ENCODE peak calls at places on chromosomes 11 and 22, in five cellular contexts. One of them, this sample, is unnamed.

GRCh38 chr11:7423946-7424345 is 61.4 kb upstream of the OLFML1 start:
- DNase-seq in activated naive CD8-positive, alpha-beta T cell treated with anti-CD3 and anti-CD28 coated beads for 36 hours: no peak
- DNase-seq in cardiac fibroblast: no peak
- DNase-seq in activated T-helper 1 cell treated with anti-CD3 and anti-CD28 coated beads, Interleukin-12 subunit alpha, Interleukin-12 subunit beta, Interleukin-2, Interleukin-4 antibody, amounts not matched to agents 30 ng/mL and 10 ng/mL and 1 ng/mL, durations not matched to agents 14 hours and 24 hours and 36 hours: no peak
- DNase-seq in nucleus accumbens: no peak
- DNase-seq in this sample: no peak

GRCh38 chr22:39565414-39565944 is 5.1 kb upstream of the CACNA1I start:
- DNase-seq in activated naive CD8-positive, alpha-beta T cell treated with anti-CD3 and anti-CD28 coated beads for 36 hours: no peak
- DNase-seq in cardiac fibroblast: no peak
- DNase-seq in activated T-helper 1 cell treated with anti-CD3 and anti-CD28 coated beads, Interleukin-12 subunit alpha, Interleukin-12 subunit beta, Interleukin-2, Interleukin-4 antibody, amounts not matched to agents 30 ng/mL and 10 ng/mL and 1 ng/mL, durations not matched to agents 14 hours and 24 hours and 36 hours: no peak
- DNase-seq in nucleus accumbens: no peak
- DNase-seq in this sample: no peak

GRCh38 chr11:67295846-67296245 is 6.7 kb downstream of the ANKRD13D start:
- DNase-seq in activated naive CD8-positive, alpha-beta T cell treated with anti-CD3 and anti-CD28 coated beads for 36 hours: no peak
- DNase-seq in cardiac fibroblast: no peak
- DNase-seq in activated T-helper 1 cell treated with anti-CD3 and anti-CD28 coated beads, Interleukin-12 subunit alpha, Interleukin-12 subunit beta, Interleukin-2, Interleukin-4 antibody, amounts not matched to agents 30 ng/mL and 10 ng/mL and 1 ng/mL, durations not matched to agents 14 hours and 24 hours and 36 hours: no peak
- DNase-seq in nucleus accumbens: no peak
- DNase-seq in this sample: no peak

GRCh38 chr11:69674267-69674885 is 777 bp downstream of the LTO1 start:
- DNase-seq in activated naive CD8-positive, alpha-beta T cell treated with anti-CD3 and anti-CD28 coated beads for 36 hours: peak; percentile 14
- DNase-seq in cardiac fibroblast: peak; percentile 80
- DNase-seq in activated T-helper 1 cell treated with anti-CD3 and anti-CD28 coated beads, Interleukin-12 subunit alpha, Interleukin-12 subunit beta, Interleukin-2, Interleukin-4 antibody, amounts not matched to agents 30 ng/mL and 10 ng/mL and 1 ng/mL, durations not matched to agents 14 hours and 24 hours and 36 hours: no peak
- DNase-seq in nucleus accumbens: no peak
- DNase-seq in this sample: peak; percentile 30

GRCh38 chr11:109994896-109995295 is 98.3 kb upstream of the ZC3H12C start:
- DNase-seq in activated naive CD8-positive, alpha-beta T cell treated with anti-CD3 and anti-CD28 coated beads for 36 hours: no peak
- DNase-seq in cardiac fibroblast: peak; percentile 14
- DNase-seq in activated T-helper 1 cell treated with anti-CD3 and anti-CD28 coated beads, Interleukin-12 subunit alpha, Interleukin-12 subunit beta, Interleukin-2, Interleukin-4 antibody, amounts not matched to agents 30 ng/mL and 10 ng/mL and 1 ng/mL, durations not matched to agents 14 hours and 24 hours and 36 hours: no peak
- DNase-seq in nucleus accumbens: no peak
- DNase-seq in this sample: no peak

GRCh38 chr22:36673821-36674220 is 29.7 kb downstream of the CACNG2 start:
- DNase-seq in activated naive CD8-positive, alpha-beta T cell treated with anti-CD3 and anti-CD28 coated beads for 36 hours: no peak
- DNase-seq in cardiac fibroblast: no peak
- DNase-seq in activated T-helper 1 cell treated with anti-CD3 and anti-CD28 coated beads, Interleukin-12 subunit alpha, Interleukin-12 subunit beta, Interleukin-2, Interleukin-4 antibody, amounts not matched to agents 30 ng/mL and 10 ng/mL and 1 ng/mL, durations not matched to agents 14 hours and 24 hours and 36 hours: no peak
- DNase-seq in nucleus accumbens: no peak
- DNase-seq in this sample: no peak

GRCh38 chr11:45082744-45083543 is 63.5 kb upstream of the PRDM11 start:
- DNase-seq in activated naive CD8-positive, alpha-beta T cell treated with anti-CD3 and anti-CD28 coated beads for 36 hours: no peak
- DNase-seq in cardiac fibroblast: no peak
- DNase-seq in activated T-helper 1 cell treated with anti-CD3 and anti-CD28 coated beads, Interleukin-12 subunit alpha, Interleukin-12 subunit beta, Interleukin-2, Interleukin-4 antibody, amounts not matched to agents 30 ng/mL and 10 ng/mL and 1 ng/mL, durations not matched to agents 14 hours and 24 hours and 36 hours: no peak
- DNase-seq in nucleus accumbens: no peak
- DNase-seq in this sample: no peak

GRCh38 chr11:6523253-6523652 is 26.2 kb downstream of the DNHD1 start:
- DNase-seq in activated naive CD8-positive, alpha-beta T cell treated with anti-CD3 and anti-CD28 coated beads for 36 hours: no peak
- DNase-seq in cardiac fibroblast: no peak
- DNase-seq in activated T-helper 1 cell treated with anti-CD3 and anti-CD28 coated beads, Interleukin-12 subunit alpha, Interleukin-12 subunit beta, Interleukin-2, Interleukin-4 antibody, amounts not matched to agents 30 ng/mL and 10 ng/mL and 1 ng/mL, durations not matched to agents 14 hours and 24 hours and 36 hours: no peak
- DNase-seq in nucleus accumbens: no peak
- DNase-seq in this sample: no peak

GRCh38 chr11:74611369-74611861 is 19.0 kb downstream of the POLD3 start:
- DNase-seq in activated naive CD8-positive, alpha-beta T cell treated with anti-CD3 and anti-CD28 coated beads for 36 hours: no peak
- DNase-seq in cardiac fibroblast: peak; percentile 87
- DNase-seq in activated T-helper 1 cell treated with anti-CD3 and anti-CD28 coated beads, Interleukin-12 subunit alpha, Interleukin-12 subunit beta, Interleukin-2, Interleukin-4 antibody, amounts not matched to agents 30 ng/mL and 10 ng/mL and 1 ng/mL, durations not matched to agents 14 hours and 24 hours and 36 hours: no peak
- DNase-seq in nucleus accumbens: no peak
- DNase-seq in this sample: no peak

GRCh38 chr22:50105529-50106100 is 15.8 kb downstream of the MOV10L1 start:
- DNase-seq in activated naive CD8-positive, alpha-beta T cell treated with anti-CD3 and anti-CD28 coated beads for 36 hours: no peak
- DNase-seq in cardiac fibroblast: peak; percentile 69
- DNase-seq in activated T-helper 1 cell treated with anti-CD3 and anti-CD28 coated beads, Interleukin-12 subunit alpha, Interleukin-12 subunit beta, Interleukin-2, Interleukin-4 antibody, amounts not matched to agents 30 ng/mL and 10 ng/mL and 1 ng/mL, durations not matched to agents 14 hours and 24 hours and 36 hours: no peak
- DNase-seq in nucleus accumbens: no peak
- DNase-seq in this sample: no peak

GRCh38 chr22:27238935-27239510 is 562.5 kb downstream of the MN1 start:
- DNase-seq in activated naive CD8-positive, alpha-beta T cell treated with anti-CD3 and anti-CD28 coated beads for 36 hours: no peak
- DNase-seq in cardiac fibroblast: peak; percentile 99
- DNase-seq in activated T-helper 1 cell treated with anti-CD3 and anti-CD28 coated beads, Interleukin-12 subunit alpha, Interleukin-12 subunit beta, Interleukin-2, Interleukin-4 antibody, amounts not matched to agents 30 ng/mL and 10 ng/mL and 1 ng/mL, durations not matched to agents 14 hours and 24 hours and 36 hours: no peak
- DNase-seq in nucleus accumbens: no peak
- DNase-seq in this sample: no peak

GRCh38 chr22:35540600-35541253 is at the start of gene RASD2:
- DNase-seq in activated naive CD8-positive, alpha-beta T cell treated with anti-CD3 and anti-CD28 coated beads for 36 hours: peak; percentile 52
- DNase-seq in cardiac fibroblast: no peak
- DNase-seq in activated T-helper 1 cell treated with anti-CD3 and anti-CD28 coated beads, Interleukin-12 subunit alpha, Interleukin-12 subunit beta, Interleukin-2, Interleukin-4 antibody, amounts not matched to agents 30 ng/mL and 10 ng/mL and 1 ng/mL, durations not matched to agents 14 hours and 24 hours and 36 hours: peak; percentile 12
- DNase-seq in nucleus accumbens: peak; percentile 82
- DNase-seq in this sample: no peak

GRCh38 chr11:16184588-16184987 is 171.8 kb downstream of the SOX6 start:
- DNase-seq in activated naive CD8-positive, alpha-beta T cell treated with anti-CD3 and anti-CD28 coated beads for 36 hours: no peak
- DNase-seq in cardiac fibroblast: peak; percentile 37
- DNase-seq in activated T-helper 1 cell treated with anti-CD3 and anti-CD28 coated beads, Interleukin-12 subunit alpha, Interleukin-12 subunit beta, Interleukin-2, Interleukin-4 antibody, amounts not matched to agents 30 ng/mL and 10 ng/mL and 1 ng/mL, durations not matched to agents 14 hours and 24 hours and 36 hours: no peak
- DNase-seq in nucleus accumbens: no peak
- DNase-seq in this sample: no peak

GRCh38 chr22:38081941-38082828 is 1.8 kb downstream of the SLC16A8 start:
- DNase-seq in activated naive CD8-positive, alpha-beta T cell treated with anti-CD3 and anti-CD28 coated beads for 36 hours: peak; percentile 49
- DNase-seq in cardiac fibroblast: no peak
- DNase-seq in activated T-helper 1 cell treated with anti-CD3 and anti-CD28 coated beads, Interleukin-12 subunit alpha, Interleukin-12 subunit beta, Interleukin-2, Interleukin-4 antibody, amounts not matched to agents 30 ng/mL and 10 ng/mL and 1 ng/mL, durations not matched to agents 14 hours and 24 hours and 36 hours: no peak
- DNase-seq in nucleus accumbens: no peak
- DNase-seq in this sample: no peak

GRCh38 chr22:23072911-23073491 is 2.7 kb downstream of the GNAZ start:
- DNase-seq in activated naive CD8-positive, alpha-beta T cell treated with anti-CD3 and anti-CD28 coated beads for 36 hours: no peak
- DNase-seq in cardiac fibroblast: no peak
- DNase-seq in activated T-helper 1 cell treated with anti-CD3 and anti-CD28 coated beads, Interleukin-12 subunit alpha, Interleukin-12 subunit beta, Interleukin-2, Interleukin-4 antibody, amounts not matched to agents 30 ng/mL and 10 ng/mL and 1 ng/mL, durations not matched to agents 14 hours and 24 hours and 36 hours: no peak
- DNase-seq in nucleus accumbens: no peak
- DNase-seq in this sample: no peak

GRCh38 chr22:29621761-29622526 is 18.5 kb downstream of the NF2 start:
- DNase-seq in activated naive CD8-positive, alpha-beta T cell treated with anti-CD3 and anti-CD28 coated beads for 36 hours: no peak
- DNase-seq in cardiac fibroblast: peak; percentile 78
- DNase-seq in activated T-helper 1 cell treated with anti-CD3 and anti-CD28 coated beads, Interleukin-12 subunit alpha, Interleukin-12 subunit beta, Interleukin-2, Interleukin-4 antibody, amounts not matched to agents 30 ng/mL and 10 ng/mL and 1 ng/mL, durations not matched to agents 14 hours and 24 hours and 36 hours: no peak
- DNase-seq in nucleus accumbens: no peak
- DNase-seq in this sample: no peak

GRCh38 chr11:64123102-64123434 is 42.8 kb downstream of the MACROD1 start:
- DNase-seq in activated naive CD8-positive, alpha-beta T cell treated with anti-CD3 and anti-CD28 coated beads for 36 hours: no peak
- DNase-seq in cardiac fibroblast: no peak
- DNase-seq in activated T-helper 1 cell treated with anti-CD3 and anti-CD28 coated beads, Interleukin-12 subunit alpha, Interleukin-12 subunit beta, Interleukin-2, Interleukin-4 antibody, amounts not matched to agents 30 ng/mL and 10 ng/mL and 1 ng/mL, durations not matched to agents 14 hours and 24 hours and 36 hours: no peak
- DNase-seq in nucleus accumbens: no peak
- DNase-seq in this sample: no peak

GRCh38 chr11:126058090-126058489 is 4.6 kb downstream of the CDON start:
- DNase-seq in activated naive CD8-positive, alpha-beta T cell treated with anti-CD3 and anti-CD28 coated beads for 36 hours: no peak
- DNase-seq in cardiac fibroblast: no peak
- DNase-seq in activated T-helper 1 cell treated with anti-CD3 and anti-CD28 coated beads, Interleukin-12 subunit alpha, Interleukin-12 subunit beta, Interleukin-2, Interleukin-4 antibody, amounts not matched to agents 30 ng/mL and 10 ng/mL and 1 ng/mL, durations not matched to agents 14 hours and 24 hours and 36 hours: no peak
- DNase-seq in nucleus accumbens: no peak
- DNase-seq in this sample: no peak

GRCh38 chr22:31944700-31945477 is 554 bp downstream of the YWHAH start:
- DNase-seq in activated naive CD8-positive, alpha-beta T cell treated with anti-CD3 and anti-CD28 coated beads for 36 hours: no peak
- DNase-seq in cardiac fibroblast: no peak
- DNase-seq in activated T-helper 1 cell treated with anti-CD3 and anti-CD28 coated beads, Interleukin-12 subunit alpha, Interleukin-12 subunit beta, Interleukin-2, Interleukin-4 antibody, amounts not matched to agents 30 ng/mL and 10 ng/mL and 1 ng/mL, durations not matched to agents 14 hours and 24 hours and 36 hours: peak; percentile 17
- DNase-seq in nucleus accumbens: peak; percentile 70
- DNase-seq in this sample: no peak

GRCh38 chr11:1743587-1744136 is 6.7 kb downstream of the IFITM10 start:
- DNase-seq in activated naive CD8-positive, alpha-beta T cell treated with anti-CD3 and anti-CD28 coated beads for 36 hours: no peak
- DNase-seq in cardiac fibroblast: no peak
- DNase-seq in activated T-helper 1 cell treated with anti-CD3 and anti-CD28 coated beads, Interleukin-12 subunit alpha, Interleukin-12 subunit beta, Interleukin-2, Interleukin-4 antibody, amounts not matched to agents 30 ng/mL and 10 ng/mL and 1 ng/mL, durations not matched to agents 14 hours and 24 hours and 36 hours: no peak
- DNase-seq in nucleus accumbens: no peak
- DNase-seq in this sample: no peak

GRCh38 chr22:44523981-44524759 is 26.1 kb upstream of the RTL6 start:
- DNase-seq in activated naive CD8-positive, alpha-beta T cell treated with anti-CD3 and anti-CD28 coated beads for 36 hours: no peak
- DNase-seq in cardiac fibroblast: peak; percentile 97
- DNase-seq in activated T-helper 1 cell treated with anti-CD3 and anti-CD28 coated beads, Interleukin-12 subunit alpha, Interleukin-12 subunit beta, Interleukin-2, Interleukin-4 antibody, amounts not matched to agents 30 ng/mL and 10 ng/mL and 1 ng/mL, durations not matched to agents 14 hours and 24 hours and 36 hours: no peak
- DNase-seq in nucleus accumbens: no peak
- DNase-seq in this sample: no peak

GRCh38 chr11:83545911-83546310 is 259.7 kb upstream of the CCDC90B start:
- DNase-seq in activated naive CD8-positive, alpha-beta T cell treated with anti-CD3 and anti-CD28 coated beads for 36 hours: no peak
- DNase-seq in cardiac fibroblast: no peak
- DNase-seq in activated T-helper 1 cell treated with anti-CD3 and anti-CD28 coated beads, Interleukin-12 subunit alpha, Interleukin-12 subunit beta, Interleukin-2, Interleukin-4 antibody, amounts not matched to agents 30 ng/mL and 10 ng/mL and 1 ng/mL, durations not matched to agents 14 hours and 24 hours and 36 hours: no peak
- DNase-seq in nucleus accumbens: no peak
- DNase-seq in this sample: no peak

GRCh38 chr11:35089724-35090505 is 49.1 kb upstream of the CD44 start:
- DNase-seq in activated naive CD8-positive, alpha-beta T cell treated with anti-CD3 and anti-CD28 coated beads for 36 hours: no peak
- DNase-seq in cardiac fibroblast: no peak
- DNase-seq in activated T-helper 1 cell treated with anti-CD3 and anti-CD28 coated beads, Interleukin-12 subunit alpha, Interleukin-12 subunit beta, Interleukin-2, Interleukin-4 antibody, amounts not matched to agents 30 ng/mL and 10 ng/mL and 1 ng/mL, durations not matched to agents 14 hours and 24 hours and 36 hours: no peak
- DNase-seq in nucleus accumbens: no peak
- DNase-seq in this sample: no peak

GRCh38 chr11:44133335-44133946 is 38.0 kb downstream of the EXT2 start:
- DNase-seq in activated naive CD8-positive, alpha-beta T cell treated with anti-CD3 and anti-CD28 coated beads for 36 hours: no peak
- DNase-seq in cardiac fibroblast: peak; percentile 75
- DNase-seq in activated T-helper 1 cell treated with anti-CD3 and anti-CD28 coated beads, Interleukin-12 subunit alpha, Interleukin-12 subunit beta, Interleukin-2, Interleukin-4 antibody, amounts not matched to agents 30 ng/mL and 10 ng/mL and 1 ng/mL, durations not matched to agents 14 hours and 24 hours and 36 hours: no peak
- DNase-seq in nucleus accumbens: no peak
- DNase-seq in this sample: no peak

This sample was measured in CMK.